ENCODE peak calls at places on chromosomes 13 and 19, in four cellular contexts. One of them, this sample, is unnamed.

GRCh38 chr19:35755550-35756371 is 1.1 kb downstream of the HSPB6 start:
- DNase-seq in WERI-Rb-1: no peak
- DNase-seq in pancreas: peak
- DNase-seq in AG04450: no peak
- DNase-seq in this sample: no peak

GRCh38 chr19:35546532-35546931 is 1.1 kb downstream of the TMEM147 start:
- DNase-seq in WERI-Rb-1: no peak
- DNase-seq in pancreas: no peak
- DNase-seq in AG04450: no peak
- DNase-seq in this sample: no peak

GRCh38 chr13:80921556-80921955 is 580.6 kb upstream of the SPRY2 start:
- DNase-seq in WERI-Rb-1: no peak
- DNase-seq in pancreas: no peak
- DNase-seq in AG04450: no peak
- DNase-seq in this sample: no peak

GRCh38 chr13:113209880-113210421 is 538 bp downstream of the CUL4A start:
- DNase-seq in WERI-Rb-1: peak
- DNase-seq in pancreas: peak
- DNase-seq in AG04450: no peak
- DNase-seq in this sample: no peak

GRCh38 chr19:37472165-37472564 is 3.0 kb downstream of the ZNF570 start:
- DNase-seq in WERI-Rb-1: no peak
- DNase-seq in pancreas: no peak
- DNase-seq in AG04450: no peak
- DNase-seq in this sample: no peak

GRCh38 chr13:113907637-113908617 is 44.1 kb upstream of the GAS6 start:
- DNase-seq in WERI-Rb-1: peak
- DNase-seq in pancreas: no peak
- DNase-seq in AG04450: peak
- DNase-seq in this sample: peak

GRCh38 chr19:28465317-28466086 is 747.4 kb downstream of the UQCRFS1 start:
- DNase-seq in WERI-Rb-1: no peak
- DNase-seq in pancreas: no peak
- DNase-seq in AG04450: no peak
- DNase-seq in this sample: no peak

GRCh38 chr19:38062959-38063786 is 156.2 kb downstream of the SIPA1L3 start:
- DNase-seq in WERI-Rb-1: peak
- DNase-seq in pancreas: peak
- DNase-seq in AG04450: no peak
- DNase-seq in this sample: no peak

GRCh38 chr13:27395007-27395510 is 29.4 kb upstream of the GTF3A start:
- DNase-seq in WERI-Rb-1: no peak
- DNase-seq in pancreas: no peak
- DNase-seq in AG04450: no peak
- DNase-seq in this sample: no peak

GRCh38 chr13:113920173-113920572 is 53.7 kb downstream of the C13orf46 start:
- DNase-seq in WERI-Rb-1: peak
- DNase-seq in pancreas: peak
- DNase-seq in AG04450: no peak
- DNase-seq in this sample: no peak

DNA sequence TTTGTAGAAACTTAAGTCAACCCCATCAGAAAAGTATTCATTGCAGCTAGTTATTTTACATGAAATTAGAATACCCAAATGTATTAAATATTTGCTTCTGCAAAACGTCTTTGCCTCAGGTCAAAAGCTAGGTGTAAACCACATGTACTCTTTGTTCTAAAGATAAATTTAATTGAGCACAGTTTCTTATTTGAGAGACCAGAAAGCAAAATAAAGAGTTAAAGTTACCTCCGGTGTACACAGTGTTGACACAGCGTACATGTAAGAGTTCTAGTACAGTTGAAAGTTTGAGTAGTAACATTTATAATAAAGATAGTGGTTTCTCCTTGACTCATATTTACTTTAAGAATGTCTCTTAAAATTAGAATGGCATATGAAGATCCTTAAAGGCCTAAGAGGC is 2.8 kb downstream of the LRCH1 start:
- DNase-seq in WERI-Rb-1: no peak
- DNase-seq in pancreas: no peak
- DNase-seq in AG04450: no peak
- DNase-seq in this sample: no peak
- H3K4me3 ChIP-seq in WERI-Rb-1: peak
- H3K4me3 ChIP-seq in pancreas: no peak
- H3K4me3 ChIP-seq in AG04450: no peak
- H3K4me3 ChIP-seq in this sample: no peak

GRCh38 chr19:53015159-53015558 is 1.4 kb downstream of the ERVV-1 start:
- DNase-seq in WERI-Rb-1: no peak
- DNase-seq in pancreas: no peak
- DNase-seq in AG04450: no peak
- DNase-seq in this sample: no peak

GRCh38 chr19:53015730-53016129 is 2.0 kb downstream of the ERVV-1 start:
- DNase-seq in WERI-Rb-1: no peak
- DNase-seq in pancreas: no peak
- DNase-seq in AG04450: no peak
- DNase-seq in this sample: no peak

DNA sequence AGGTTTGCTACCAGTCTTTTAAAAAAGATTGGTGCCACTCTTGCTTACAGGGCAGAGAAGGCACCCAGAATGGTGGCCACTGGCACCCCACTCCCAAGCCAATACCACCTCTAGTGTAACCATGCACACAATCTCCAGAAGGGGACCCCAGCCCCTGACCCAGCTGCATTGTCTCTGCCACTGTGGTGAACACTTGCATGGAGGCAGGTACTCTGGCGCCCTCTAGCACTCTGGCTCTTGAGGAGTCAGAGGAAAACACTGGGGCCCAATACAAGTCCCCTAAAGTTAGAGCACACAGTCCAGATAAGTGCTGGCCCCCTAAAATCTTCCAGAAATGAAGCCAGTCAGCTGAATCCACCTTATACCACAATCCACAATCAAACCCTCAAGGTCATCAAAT is 6.0 kb downstream of the ERVV-1 start:
- DNase-seq in WERI-Rb-1: peak
- DNase-seq in pancreas: no peak
- DNase-seq in AG04450: no peak
- DNase-seq in this sample: no peak
- TF ChIP-seq CTCF in WERI-Rb-1: peak
- TF ChIP-seq CTCF in pancreas: no peak
- TF ChIP-seq CTCF in AG04450: no peak
- TF ChIP-seq CTCF in this sample: no peak

DNA sequence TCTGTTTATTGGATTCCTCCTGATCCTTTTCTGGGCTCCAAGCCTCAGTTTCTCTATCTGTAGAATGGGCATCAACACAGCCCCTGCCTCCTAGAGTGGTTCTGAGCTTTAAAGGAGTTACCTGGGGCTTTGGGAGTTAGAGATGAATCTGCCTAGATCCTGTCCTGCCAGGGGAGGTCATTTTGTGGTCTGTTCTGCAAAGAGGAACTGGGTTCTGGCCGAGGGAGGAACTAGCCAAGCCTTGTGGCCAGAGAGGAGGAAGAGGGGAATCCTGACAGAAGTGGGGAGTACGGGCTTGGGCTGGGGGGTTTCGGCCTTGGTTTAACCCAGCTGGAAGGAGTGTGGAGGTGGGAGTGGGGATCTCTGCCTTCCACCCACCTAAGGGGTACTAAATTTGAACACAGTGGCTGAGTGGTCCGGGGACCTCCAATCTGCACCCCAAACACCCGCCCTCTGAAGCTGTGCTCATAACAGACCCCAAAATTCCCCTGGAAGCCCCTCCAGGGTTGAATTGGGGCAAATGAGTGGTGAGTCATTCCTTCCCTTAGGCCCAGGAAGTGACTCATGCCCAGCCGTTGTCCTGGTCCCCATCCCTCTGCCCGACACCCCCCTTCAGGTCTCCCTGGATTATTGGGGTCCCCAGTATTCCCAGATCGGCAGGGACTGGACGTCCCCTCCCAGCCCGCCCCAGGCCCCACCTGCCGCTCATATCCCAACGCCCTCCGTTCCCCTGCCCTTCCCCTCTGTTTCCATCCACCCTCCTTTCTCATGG is 2.8 kb downstream of the ADGRE5 start:
- DNase-seq in WERI-Rb-1: no peak
- DNase-seq in pancreas: no peak
- DNase-seq in AG04450: no peak
- DNase-seq in this sample: no peak
- H3K4me3 ChIP-seq in WERI-Rb-1: no peak
- H3K4me3 ChIP-seq in pancreas: peak
- H3K4me3 ChIP-seq in AG04450: peak
- H3K4me3 ChIP-seq in this sample: peak

GRCh38 chr13:32538621-32539246 is at the start of gene N4BP2L2:
- DNase-seq in WERI-Rb-1: peak
- DNase-seq in pancreas: peak
- DNase-seq in AG04450: peak
- DNase-seq in this sample: peak
- TF ChIP-seq CTCF in WERI-Rb-1: no peak
- TF ChIP-seq CTCF in pancreas: peak
- TF ChIP-seq CTCF in AG04450: peak
- TF ChIP-seq CTCF in this sample: no peak

DNA sequence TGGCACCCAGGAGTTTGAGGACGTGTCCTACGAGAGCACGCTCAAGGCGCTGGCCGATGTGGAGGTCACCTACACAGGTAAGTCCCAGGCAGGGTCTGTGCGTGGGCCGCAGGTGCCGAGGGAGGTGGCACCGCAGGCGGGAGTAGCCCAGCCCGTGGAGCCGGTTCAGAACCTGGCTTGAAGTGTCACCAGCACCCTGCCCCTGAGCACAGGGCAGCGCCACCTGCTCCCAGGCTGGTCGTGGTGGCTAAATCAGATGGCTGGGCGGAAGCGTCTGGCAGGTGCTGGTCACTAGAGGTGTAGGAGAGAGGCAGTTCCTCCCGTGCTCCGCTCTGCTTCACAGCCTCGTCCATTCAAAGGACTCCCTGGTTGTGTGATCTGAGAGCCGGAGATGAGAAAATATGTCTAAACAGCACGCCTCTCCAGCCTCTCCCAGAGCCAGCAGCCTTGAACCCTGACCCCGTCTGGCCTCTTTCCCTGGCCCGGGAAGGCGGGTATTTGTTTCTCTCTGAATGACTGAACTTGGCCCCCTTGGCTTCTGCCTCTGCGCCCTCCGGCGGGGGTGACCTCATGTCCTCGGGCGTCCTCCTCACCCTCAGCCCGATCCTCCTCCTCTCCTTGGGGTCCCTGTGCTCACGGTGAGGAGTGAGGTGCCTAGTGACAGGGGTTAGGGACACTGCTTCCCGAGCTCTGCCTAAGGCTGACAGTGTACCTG is 5.4 kb downstream of the THOP1 start:
- DNase-seq in WERI-Rb-1: no peak
- DNase-seq in pancreas: no peak
- DNase-seq in AG04450: no peak
- DNase-seq in this sample: no peak
- H3K4me3 ChIP-seq in WERI-Rb-1: no peak
- H3K4me3 ChIP-seq in pancreas: no peak
- H3K4me3 ChIP-seq in AG04450: no peak
- H3K4me3 ChIP-seq in this sample: no peak

DNA sequence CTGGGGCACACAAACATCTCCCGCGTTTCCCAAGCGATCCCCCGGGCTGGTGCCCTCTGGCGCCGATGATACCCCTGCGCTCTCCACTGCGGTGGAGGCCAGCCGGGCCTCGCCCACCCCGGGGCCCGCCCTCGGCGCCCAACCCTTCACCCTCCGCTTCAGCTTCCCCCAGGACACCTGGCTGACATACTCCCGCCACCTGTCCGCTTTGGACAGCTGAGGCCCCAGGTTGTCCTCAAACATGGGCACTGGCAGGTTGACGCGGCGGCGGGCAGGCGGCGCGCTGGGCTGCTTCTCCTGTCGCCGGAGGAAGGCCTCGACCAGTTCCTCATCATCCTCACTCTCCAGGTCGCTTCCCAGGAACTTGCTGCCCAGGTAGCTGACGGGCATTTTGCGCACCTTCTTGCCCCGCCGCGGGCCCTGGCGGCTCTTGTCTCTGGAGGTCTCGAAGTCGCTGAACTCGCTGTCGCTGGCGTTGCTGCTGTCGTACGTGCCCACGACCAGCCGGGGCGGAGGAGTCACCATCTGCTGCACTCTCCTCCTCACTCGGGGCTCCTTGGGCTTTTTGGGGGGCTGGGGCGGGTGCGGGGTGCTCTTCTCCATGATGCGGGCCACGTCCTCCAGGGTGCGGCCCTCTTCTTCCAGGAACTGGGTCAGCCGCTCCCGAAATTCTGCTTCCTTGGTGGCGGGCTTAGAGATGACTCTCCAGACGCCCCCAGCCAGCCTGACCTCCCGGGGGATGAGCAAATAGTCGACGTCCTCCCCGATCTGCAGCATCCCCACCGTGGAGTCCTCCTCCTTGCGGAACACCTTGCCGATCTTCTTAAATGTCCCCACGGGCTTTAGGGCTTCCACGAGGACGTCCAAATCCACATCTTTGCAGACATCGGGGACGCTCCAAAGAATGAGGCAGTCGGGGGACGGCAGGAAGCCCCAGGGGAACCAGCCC is 1.1 kb downstream of the CCDC8 start:
- DNase-seq in WERI-Rb-1: no peak
- DNase-seq in pancreas: no peak
- DNase-seq in AG04450: no peak
- DNase-seq in this sample: no peak
- TF ChIP-seq CTCF in WERI-Rb-1: no peak
- TF ChIP-seq CTCF in pancreas: no peak
- TF ChIP-seq CTCF in AG04450: no peak
- TF ChIP-seq CTCF in this sample: no peak